ENCODE peak calls at places on chromosomes 12 and 14, in seven cellular contexts. H is spleen, B is Ammon's horn, I is ovary, P is NCI-H2081 treated with DMSO at 0.1 percent for 48 hours, W is NCI-H510A treated with DMSO at 0.1 percent for 48 hours, Q is C1 segment of cervical spinal cord. Z is an unnamed sample.

GRCh38 chr14:24060443-24060842 is 8.6 kb downstream of the CARMIL3 start:
- DNase-seq in W (no peak), P (no peak), H (no peak), Q (no peak), I (no peak), B (no peak), Z (no peak)

GRCh38 chr12:131505561-131505960 is 205.3 kb upstream of the SFSWAP start:
- DNase-seq in H (no peak), B (no peak), I (no peak), P (no peak), W (no peak), Q (no peak), Z (no peak)

GRCh38 chr12:122031342-122032216 is 9.9 kb downstream of the BCL7A start:
- DNase-seq in Q (no peak), H (no peak), P (no peak), W (peak; percentile 27), I (peak; percentile 49), B (no peak), Z (no peak)

GRCh38 chr12:89970646-89971192 is 262.1 kb upstream of the ATP2B1 start:
- DNase-seq in I (no peak), P (no peak), W (no peak), H (no peak), B (no peak), Q (no peak), Z (no peak)

GRCh38 chr12:124975276-124975675 is 13.7 kb downstream of the DHX37 start:
- DNase-seq in I (no peak), W (no peak), B (no peak), Q (no peak), H (no peak), P (no peak), Z (no peak)

GRCh38 chr12:597926-598568 is 65.2 kb downstream of the NINJ2 start:
- DNase-seq in Q (no peak), H (no peak), I (no peak), B (no peak), P (no peak), W (no peak), Z (peak; percentile 61)

GRCh38 chr12:57896437-57897201 is 44.7 kb upstream of the ATP23 start:
- DNase-seq in B (peak; percentile 87), W (peak; percentile 75), H (peak; percentile 86), Q (peak; percentile 72), I (peak; percentile 89), P (no peak), Z (no peak)

GRCh38 chr12:48029811-48030650 is 25.8 kb upstream of the COL2A1 start:
- DNase-seq in I (no peak), H (no peak), Q (no peak), W (no peak), B (no peak), P (no peak), Z (no peak)

GRCh38 chr14:53670701-53671100 is 285.9 kb downstream of the BMP4 start:
- DNase-seq in P (no peak), W (no peak), B (no peak), H (no peak), Q (no peak), I (no peak), Z (no peak)

GRCh38 chr14:49865431-49865859 is 12.9 kb upstream of the NEMF start:
- DNase-seq in B (peak; percentile 76), I (peak; percentile 78), W (peak; percentile 80), H (peak; percentile 93), P (no peak), Q (peak; percentile 19), Z (no peak)

GRCh38 chr14:94376108-94376975 is 12.1 kb downstream of the SERPINA1 start:
- DNase-seq in H (no peak), B (no peak), W (no peak), I (no peak), P (no peak), Q (no peak), Z (no peak)

GRCh38 chr12:14577344-14577743 is 9.7 kb upstream of the PLBD1 start:
- DNase-seq in B (no peak), Q (no peak), P (no peak), W (no peak), H (no peak), I (no peak), Z (no peak)

GRCh38 chr12:119512772-119513497 is 80.6 kb upstream of the TMEM233 start:
- DNase-seq in B (no peak), W (no peak), H (no peak), I (no peak), P (no peak), Q (no peak), Z (no peak)

GRCh38 chr14:76769636-76770292 is 8.5 kb downstream of the VASH1 start:
- DNase-seq in H (peak; percentile 68), W (no peak), I (no peak), Q (no peak), P (no peak), B (no peak), Z (peak; percentile 73)

GRCh38 chr14:22556990-22557623 is 31.9 kb downstream of the DAD1 start:
- DNase-seq in P (no peak), W (peak; percentile 90), H (peak; percentile 97), Q (peak; percentile 80), B (peak; percentile 77), I (peak; percentile 84), Z (no peak)

GRCh38 chr14:101791919-101792572 is 30.5 kb downstream of the PPP2R5C start:
- DNase-seq in Q (no peak), W (no peak), B (no peak), I (no peak), H (no peak), P (peak; percentile 47), Z (no peak)

GRCh38 chr14:48936352-48936751 is 649.8 kb downstream of the RPS29 start:
- DNase-seq in I (no peak), H (no peak), B (peak; percentile 25), W (no peak), Q (no peak), P (no peak), Z (no peak)

GRCh38 chr12:6266431-6267006 is 44.0 kb upstream of the PLEKHG6 start:
- DNase-seq in P (no peak), W (peak; percentile 80), I (no peak), H (no peak), B (no peak), Q (no peak), Z (peak; percentile 42)

GRCh38 chr14:55373784-55374725 is 37.6 kb downstream of the ATG14 start:
- DNase-seq in H (no peak), Q (no peak), B (no peak), W (no peak), P (no peak), I (no peak), Z (no peak)

GRCh38 chr14:94036328-94037167 is 10.4 kb downstream of the OTUB2 start:
- DNase-seq in P (no peak), Q (peak; percentile 24), I (peak; percentile 68), W (peak; percentile 68), H (peak; percentile 85), B (peak; percentile 68), Z (no peak)